ENCODE peak calls at places on chromosome 15, in eight cellular contexts. E is uterus, A is ovary, Z is esophagus squamous epithelium, Y is spleen, J is NB4, K is Peyer's patch, R is right lobe of liver. N is an unnamed sample.
A peak's percentile ranks its signal among the peaks of the same experiment; 100 is the strongest.

GRCh38 chr15:70102827-70103226 is 5.1 kb upstream of the TLE3 start:
- DNase-seq in R (no peak), E (no peak), A (no peak), Y (no peak), J (no peak), K (no peak), Z (no peak), N (no peak)

GRCh38 chr15:81327526-81327925 is 3.6 kb upstream of the STARD5 start:
- DNase-seq in A (no peak), Z (no peak), E (no peak), J (no peak), K (no peak), R (no peak), Y (no peak), N (no peak)

GRCh38 chr15:67416891-67417290 is 104.0 kb upstream of the C15orf61 start:
- DNase-seq in J (no peak), A (no peak), K (no peak), Y (no peak), E (no peak), Z (no peak), R (no peak), N (no peak)

GRCh38 chr15:100880139-100880896 is 687 bp downstream of the ALDH1A3 start:
- DNase-seq in K (no peak), R (no peak), E (no peak), A (no peak), Y (no peak), Z (no peak), J (no peak), N (no peak)

GRCh38 chr15:99424978-99425665 is 140.7 kb upstream of the MEF2A start:
- DNase-seq in E (peak; percentile 80), R (no peak), K (no peak), Y (peak; percentile 70), Z (no peak), A (no peak), J (peak; percentile 84), N (no peak)

GRCh38 chr15:98169551-98169950 is 209.0 kb downstream of the ARRDC4 start:
- DNase-seq in Z (no peak), A (no peak), E (no peak), R (no peak), K (no peak), J (no peak), Y (no peak), N (no peak)

GRCh38 chr15:43253431-43254403 is 13.0 kb downstream of the TGM5 start:
- DNase-seq in R (peak; percentile 52), A (no peak), J (no peak), K (peak; percentile 63), E (no peak), Y (peak; percentile 86), Z (no peak), N (no peak)

GRCh38 chr15:70415330-70415884 is 317.7 kb upstream of the TLE3 start:
- DNase-seq in Y (no peak), K (no peak), Z (no peak), J (no peak), R (no peak), E (no peak), A (no peak), N (no peak)

GRCh38 chr15:38796589-38796988 is 232.0 kb upstream of the RASGRP1 start:
- DNase-seq in Z (no peak), K (no peak), R (no peak), A (no peak), Y (no peak), J (no peak), E (no peak), N (no peak)

GRCh38 chr15:69535101-69535638 is 82.6 kb downstream of the RPLP1 start:
- DNase-seq in J (no peak), R (no peak), Z (no peak), A (no peak), E (no peak), K (no peak), Y (no peak), N (no peak)

GRCh38 chr15:90381515-90381914 is 6.5 kb upstream of the IQGAP1 start:
- DNase-seq in R (no peak), J (no peak), E (no peak), Z (no peak), A (no peak), Y (no peak), K (no peak), N (no peak)

GRCh38 chr15:74402873-74403589 is 30.7 kb downstream of the SEMA7A start:
- DNase-seq in A (no peak), K (peak; percentile 94), R (peak; percentile 39), J (peak; percentile 86), Z (no peak), Y (peak; percentile 96), E (no peak), N (no peak)

GRCh38 chr15:92603743-92604470 is 51.7 kb downstream of the FAM174B start:
- DNase-seq in Z (no peak), K (no peak), R (no peak), J (peak; percentile 17), E (peak; percentile 53), A (peak; percentile 54), Y (no peak), N (no peak)

GRCh38 chr15:89088605-89089315 is 504 bp downstream of the ABHD2 start:
- DNase-seq in J (peak; percentile 31), Y (peak; percentile 89), R (peak; percentile 57), K (no peak), Z (no peak), E (no peak), A (peak; percentile 58), N (peak; percentile 58)

DNA sequence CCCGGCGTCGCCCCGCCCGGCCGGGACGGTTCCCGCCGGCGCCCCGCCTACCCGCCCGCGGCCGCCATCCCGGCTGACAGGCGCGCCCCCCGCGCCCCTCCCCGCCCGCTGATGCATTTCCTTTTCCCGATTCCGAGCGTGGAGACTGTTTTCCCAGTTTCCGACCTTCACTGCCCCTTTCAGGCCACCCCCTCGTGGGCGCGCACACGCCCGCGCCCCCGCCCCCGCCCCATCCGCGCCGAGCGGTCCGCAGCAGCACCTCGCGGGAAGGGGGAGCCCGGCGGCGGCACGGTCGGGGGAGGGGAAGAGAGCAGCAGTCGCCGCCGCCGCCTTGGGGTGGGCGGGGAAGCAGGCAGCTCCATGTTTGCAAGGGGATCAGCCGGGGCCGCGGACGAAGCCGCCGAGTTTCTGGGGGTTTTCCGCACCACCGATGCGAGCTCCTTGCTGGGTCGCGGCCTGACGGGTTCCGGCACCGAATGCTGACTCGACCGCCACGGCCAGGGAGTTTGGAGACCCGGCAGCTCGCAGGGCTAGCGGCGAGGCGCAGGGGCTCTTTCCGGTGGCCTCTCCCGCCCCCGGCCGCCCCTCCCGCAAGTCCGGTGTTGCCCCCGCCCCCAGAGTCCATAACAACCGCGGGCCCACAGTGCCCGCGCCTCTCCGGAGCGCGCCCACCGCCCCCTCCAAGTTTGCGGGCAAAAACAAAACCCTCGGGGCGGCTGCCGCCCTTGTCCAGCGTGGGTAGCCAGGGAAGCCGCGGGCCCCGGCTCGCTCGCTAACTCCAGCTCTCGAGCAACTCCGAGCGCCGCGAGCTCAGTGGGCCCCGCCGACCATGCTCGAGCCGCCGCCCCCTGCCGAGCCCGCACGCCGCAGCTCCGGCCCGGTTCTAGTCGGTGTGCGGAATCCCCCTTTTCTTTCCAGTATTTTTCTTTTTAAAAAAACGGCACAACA is 3.3 kb upstream of the SIN3A start:
- DNase-seq in E (no peak), J (peak; percentile 86), Y (peak; percentile 96), R (peak; percentile 80), A (no peak), Z (peak; percentile 36), K (peak; percentile 67), N (peak; percentile 80)
- TF ChIP-seq POLR2A in E (no peak), J (no peak), Y (no peak), R (no peak), A (no peak), Z (no peak), K (no peak), N (no peak)

GRCh38 chr15:41825572-41826535 is 2.0 kb upstream of the JMJD7 start:
- DNase-seq in Z (no peak), A (no peak), R (no peak), J (no peak), K (no peak), E (no peak), Y (no peak), N (no peak)

GRCh38 chr15:41828747-41829270 is 917 bp downstream of the JMJD7 start:
- DNase-seq in R (no peak), J (no peak), Y (no peak), K (no peak), E (no peak), A (no peak), Z (no peak), N (peak; percentile 48)

GRCh38 chr15:41829959-41830646 is 2.2 kb downstream of the JMJD7 start:
- DNase-seq in Z (no peak), R (no peak), A (no peak), E (peak; percentile 40), K (no peak), Y (no peak), J (no peak), N (no peak)

GRCh38 chr15:41827290-41827879 is 507 bp upstream of the JMJD7 start:
- DNase-seq in A (no peak), K (peak; percentile 29), E (no peak), Y (no peak), Z (no peak), J (no peak), R (peak; percentile 41), N (no peak)

GRCh38 chr15:41827880-41828746 is at the start of gene JMJD7:
- DNase-seq in J (peak; percentile 85), Y (peak; percentile 99), E (peak; percentile 93), A (peak; percentile 95), K (peak; percentile 95), Z (peak; percentile 74), R (peak; percentile 99), N (peak; percentile 96)
- TF ChIP-seq POLR2A in J (peak; percentile 68), Y (no peak), E (peak; percentile 72), A (peak; percentile 80), K (peak; percentile 74), Z (no peak), R (peak; percentile 85), N (peak; percentile 52)

GRCh38 chr15:95127356-95127755 is 896.0 kb downstream of the MCTP2 start:
- DNase-seq in K (no peak), A (no peak), R (no peak), J (peak; percentile 7), Y (no peak), E (no peak), Z (no peak), N (no peak)

GRCh38 chr15:95120595-95120994 is 889.2 kb downstream of the MCTP2 start:
- DNase-seq in A (no peak), J (peak; percentile 54), Z (no peak), Y (no peak), R (no peak), K (no peak), E (no peak), N (no peak)

GRCh38 chr15:95129589-95129988 is 898.2 kb downstream of the MCTP2 start:
- DNase-seq in R (no peak), A (peak; percentile 22), E (peak; percentile 32), K (no peak), Y (no peak), J (peak; percentile 38), Z (no peak), N (no peak)

GRCh38 chr15:95121191-95121590 is 889.8 kb downstream of the MCTP2 start:
- DNase-seq in J (no peak), K (no peak), E (no peak), A (no peak), Z (no peak), Y (no peak), R (no peak), N (no peak)

GRCh38 chr15:95125803-95126202 is 894.4 kb downstream of the MCTP2 start:
- DNase-seq in E (no peak), Y (no peak), K (no peak), J (no peak), Z (no peak), A (no peak), R (no peak), N (no peak)
- TF ChIP-seq POLR2A in E (no peak), Y (no peak), K (no peak), J (no peak), Z (no peak), A (no peak), R (no peak), N (no peak)

GRCh38 chr15:62059818-62060115 is 480 bp downstream of the VPS13C start:
- DNase-seq in A (peak; percentile 41), Y (no peak), Z (no peak), J (peak; percentile 88), K (peak; percentile 79), R (peak; percentile 65), E (peak; percentile 32), N (peak; percentile 83)
- TF ChIP-seq POLR2A in A (no peak), Y (no peak), Z (no peak), J (no peak), K (no peak), R (no peak), E (no peak), N (no peak)